ENCODE peak calls at places on chromosomes 5 and 9, in nine cellular contexts. J is kidney, L is esophagus squamous epithelium, D is uterus, R is cardiac muscle cell, K is vagina, Y is adrenal gland, H is AG04450, A is astrocyte. E is an unnamed sample.
A peak's percentile ranks its signal among the peaks of the same experiment; 100 is the strongest.

GRCh38 chr9:124218438-124219289 is 39.1 kb upstream of the NEK6 start:
- DNase-seq in J (no peak), A (peak; percentile 35), D (no peak), R (no peak), L (no peak), K (peak; percentile 89), H (no peak), Y (no peak), E (peak; percentile 72)

GRCh38 chr9:17135578-17135904 is 701 bp downstream of the CNTLN start:
- DNase-seq in J (no peak), H (no peak), K (no peak), Y (no peak), D (no peak), R (no peak), A (no peak), L (no peak), E (no peak)

GRCh38 chr5:99191181-99191775 is 262.5 kb upstream of the CHD1 start:
- DNase-seq in J (no peak), H (no peak), R (no peak), Y (no peak), K (no peak), A (peak; percentile 57), L (no peak), D (no peak), E (no peak)

GRCh38 chr5:10229306-10230048 is 20.2 kb downstream of the ATPSCKMT start:
- DNase-seq in H (no peak), L (no peak), D (no peak), J (no peak), A (peak; percentile 90), R (no peak), Y (no peak), K (no peak), E (no peak)

GRCh38 chr9:78982849-78983248 is 588.9 kb upstream of the TLE4 start:
- DNase-seq in K (no peak), H (no peak), R (no peak), A (peak; percentile 80), Y (no peak), L (no peak), D (no peak), J (no peak), E (no peak)

GRCh38 chr5:14064841-14065240 is 78.3 kb upstream of the TRIO start:
- DNase-seq in Y (no peak), H (no peak), A (peak; percentile 90), R (no peak), J (no peak), D (no peak), K (no peak), L (no peak), E (no peak)

GRCh38 chr5:26009742-26010141 is 1028.6 kb downstream of the CDH9 start:
- DNase-seq in L (no peak), R (peak; percentile 52), D (no peak), K (no peak), H (no peak), J (no peak), Y (no peak), A (no peak), E (no peak)

GRCh38 chr5:77397686-77398300 is 94.3 kb downstream of the WDR41 start:
- DNase-seq in A (no peak), Y (no peak), D (no peak), K (no peak), J (no peak), R (no peak), H (no peak), L (no peak), E (no peak)

GRCh38 chr5:149780043-149780737 is 50.1 kb downstream of the PPARGC1B start:
- DNase-seq in D (no peak), K (no peak), Y (no peak), A (no peak), L (no peak), J (no peak), R (no peak), H (no peak), E (no peak)

GRCh38 chr9:135718616-135719015 is 16.6 kb downstream of the KCNT1 start:
- DNase-seq in D (no peak), Y (peak; percentile 78), J (no peak), H (no peak), K (no peak), A (peak; percentile 20), R (no peak), L (no peak), E (no peak)

GRCh38 chr9:84998639-84999038 is 329.1 kb downstream of the NTRK2 start:
- DNase-seq in H (no peak), J (no peak), R (no peak), Y (no peak), L (no peak), D (no peak), K (no peak), A (no peak), E (no peak)

GRCh38 chr5:26482817-26483375 is 555.5 kb downstream of the CDH9 start:
- DNase-seq in H (no peak), A (no peak), R (peak; percentile 55), D (no peak), L (no peak), K (no peak), J (no peak), Y (peak; percentile 41), E (no peak)

GRCh38 chr9:16307626-16308195 is 562.8 kb downstream of the BNC2 start:
- DNase-seq in D (no peak), K (no peak), J (no peak), Y (no peak), H (no peak), R (no peak), A (no peak), L (no peak), E (no peak)

GRCh38 chr5:163916376-163916775 is 411.0 kb downstream of the MAT2B start:
- DNase-seq in D (no peak), J (no peak), H (no peak), A (no peak), L (no peak), K (no peak), Y (no peak), R (no peak), E (no peak)

GRCh38 chr5:163915481-163915961 is 410.1 kb downstream of the MAT2B start:
- DNase-seq in A (peak; percentile 49), Y (no peak), L (peak; percentile 8), J (peak; percentile 61), H (peak; percentile 6), R (peak; percentile 51), D (no peak), K (no peak), E (no peak)

GRCh38 chr5:163912023-163912422 is 406.6 kb downstream of the MAT2B start:
- DNase-seq in R (no peak), H (no peak), D (no peak), J (no peak), K (no peak), Y (no peak), A (no peak), L (no peak), E (no peak)

GRCh38 chr5:163914911-163915310 is 409.5 kb downstream of the MAT2B start:
- DNase-seq in J (no peak), A (no peak), Y (no peak), R (no peak), H (no peak), L (peak; percentile 16), D (no peak), K (no peak), E (no peak)

DNA sequence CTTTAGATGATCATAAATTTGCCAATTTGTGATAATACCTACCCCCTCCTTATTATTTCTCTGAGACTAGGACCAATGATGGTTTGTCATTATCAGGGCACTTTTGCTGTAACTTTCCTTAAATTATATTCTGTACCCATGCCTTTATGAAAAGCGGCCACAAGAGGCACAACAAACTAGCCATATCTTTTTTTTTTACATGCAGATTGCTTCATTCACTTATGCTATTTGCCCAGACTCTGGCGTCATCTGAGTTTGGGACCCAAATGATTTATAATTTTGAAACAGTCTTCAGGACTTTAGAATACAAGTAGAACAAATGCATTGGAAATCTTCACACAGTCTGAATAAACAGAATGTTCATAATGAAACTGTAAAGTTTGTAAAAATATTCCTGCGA is 408.1 kb downstream of the MAT2B start:
- DNase-seq in J (no peak), K (no peak), A (no peak), L (no peak), R (no peak), H (no peak), Y (no peak), D (no peak), E (no peak)
- TF ChIP-seq CTCF in J (no peak), K (no peak), A (no peak), L (no peak), R (peak; percentile 16), H (no peak), Y (no peak), D (no peak), E (no peak)

GRCh38 chr5:73892806-73893205 is 266.8 kb downstream of the ARHGEF28 start:
- DNase-seq in L (no peak), J (no peak), D (no peak), Y (no peak), H (peak; percentile 76), K (no peak), R (no peak), A (peak; percentile 94), E (no peak)
- H3K27ac ChIP-seq in L (no peak overlapping the region), J (no peak overlapping the region), D (no peak overlapping the region), Y (no peak overlapping the region), H (peak overlapping the region; percentile 57), K (no peak overlapping the region), R (no peak overlapping the region), A (peak overlapping the region; percentile 43), E (no peak overlapping the region)

DNA sequence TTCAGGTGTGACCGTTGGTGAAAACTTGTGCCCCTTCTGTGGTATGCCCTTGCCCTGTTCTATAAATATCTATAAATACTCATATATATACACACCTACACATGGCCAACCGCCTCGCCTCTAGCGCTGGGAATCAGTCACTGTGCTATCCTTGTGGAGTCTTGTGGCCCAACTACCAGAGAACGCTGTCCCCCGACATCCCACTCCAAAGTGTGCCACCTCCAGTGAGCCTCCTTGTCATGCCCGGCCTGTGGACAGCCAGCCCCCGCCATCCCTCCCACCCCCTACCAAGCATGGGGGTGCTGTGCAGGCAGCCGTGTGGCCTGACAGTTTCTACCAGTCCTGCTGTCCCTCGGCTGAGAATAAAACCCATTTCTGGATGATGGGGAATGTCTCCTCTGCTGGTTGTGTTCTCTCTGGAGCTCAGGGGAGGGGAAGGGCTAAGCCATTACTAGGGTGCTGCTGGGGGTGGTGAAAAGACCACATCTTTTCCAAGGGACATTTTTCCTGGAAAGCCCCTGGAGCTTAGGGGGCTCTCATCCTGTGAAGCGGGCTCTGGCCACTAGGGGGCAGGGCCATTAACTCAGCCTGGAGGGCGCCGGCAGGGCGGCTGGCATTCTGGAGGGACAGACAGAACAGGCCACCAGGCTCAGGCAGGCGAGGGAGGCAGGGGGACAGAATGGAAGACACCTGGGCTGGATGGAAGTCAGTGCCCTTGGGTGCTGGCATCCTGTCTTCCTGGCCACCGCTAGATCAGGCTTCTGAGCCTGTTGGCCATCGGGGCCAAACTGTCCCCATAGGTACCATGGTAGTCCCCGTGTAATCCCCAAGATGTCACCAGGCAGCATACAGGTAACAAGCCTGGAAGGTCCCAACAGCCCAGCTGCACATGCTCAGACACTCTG is 20.7 kb downstream of the GOLGA2 start:
- DNase-seq in L (no peak), D (peak; percentile 65), K (no peak), Y (peak; percentile 56), A (no peak), R (peak; percentile 88), H (no peak), J (peak; percentile 87), E (no peak)
- H3K4me3 ChIP-seq in L (no peak overlapping the region), D (no peak overlapping the region), K (no peak overlapping the region), Y (no peak overlapping the region), A (no peak overlapping the region), R (no peak overlapping the region), H (no peak overlapping the region), J (no peak overlapping the region), E (no peak overlapping the region)

DNA sequence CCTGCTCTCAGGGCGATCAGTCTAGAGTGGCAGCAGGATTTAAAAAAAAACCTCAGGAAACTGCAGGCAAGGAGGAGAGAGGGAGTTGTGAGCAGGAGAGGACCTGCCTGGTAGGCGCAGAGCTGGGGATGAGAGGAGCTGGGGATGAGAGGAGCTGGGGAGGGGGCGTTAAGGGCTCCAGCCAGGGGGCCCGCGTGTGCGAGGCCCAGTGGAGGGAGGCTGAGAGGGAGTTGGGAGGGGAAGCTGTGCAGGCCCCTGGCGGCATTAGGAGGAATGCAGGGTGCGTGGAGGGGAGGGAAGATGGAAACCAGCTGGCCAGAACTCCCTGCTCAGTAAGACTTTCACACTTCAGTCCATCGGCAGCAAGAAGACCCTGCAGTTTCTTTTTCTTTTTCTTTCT is 45.2 kb upstream of the HMCN2 start:
- DNase-seq in D (peak; percentile 70), L (no peak), A (no peak), R (peak; percentile 79), H (peak; percentile 46), K (no peak), J (no peak), Y (no peak), E (no peak)
- TF ChIP-seq CTCF in D (peak; percentile 53), L (no peak), A (no peak), R (peak; percentile 43), H (peak; percentile 61), K (no peak), J (no peak), Y (no peak), E (no peak)

E was measured in coronary artery.